ENCODE peak calls at places on chromosomes 6 and 20, in nine cellular contexts. O, I, F, N, G, C, K, J and A are unnamed samples.

GRCh38 chr20:62030834-62031434 is 34.7 kb downstream of the TAF4 start:
- DNase-seq in O (no peak), I (no peak), F (no peak), N (no peak), G (no peak), C (no peak), K (peak; percentile 65), J (no peak), A (no peak)

GRCh38 chr6:119814609-119815400 is 465.2 kb upstream of the MAN1A1 start:
- DNase-seq in O (no peak), I (no peak), F (no peak), N (no peak), G (no peak), C (no peak), K (no peak), J (no peak), A (no peak)

GRCh38 chr20:39259010-39259803 is 297.1 kb downstream of the DHX35 start:
- DNase-seq in O (no peak), I (no peak), F (no peak), N (no peak), G (no peak), C (no peak), K (no peak), J (no peak), A (no peak)

GRCh38 chr6:167547751-167548150 is 222.9 kb downstream of the TTLL2 start:
- DNase-seq in O (no peak), I (no peak), F (no peak), N (no peak), G (no peak), C (no peak), K (no peak), J (no peak), A (no peak)

GRCh38 chr6:110561016-110561396 is 84.6 kb upstream of the SLC22A16 start:
- DNase-seq in O (no peak), I (no peak), F (no peak), N (no peak), G (no peak), C (no peak), K (no peak), J (no peak), A (no peak)

GRCh38 chr6:71567562-71567961 is 279.0 kb downstream of the OGFRL1 start:
- DNase-seq in O (no peak), I (no peak), F (no peak), N (no peak), G (no peak), C (no peak), K (no peak), J (no peak), A (no peak)

GRCh38 chr6:1129141-1129540 is 182.8 kb upstream of the FOXQ1 start:
- DNase-seq in O (no peak), I (no peak), F (no peak), N (peak; percentile 83), G (no peak), C (no peak), K (no peak), J (no peak), A (no peak)

GRCh38 chr6:44898296-44898930 is 429.7 kb upstream of the RUNX2 start:
- DNase-seq in O (no peak), I (no peak), F (no peak), N (no peak), G (no peak), C (no peak), K (no peak), J (no peak), A (no peak)

GRCh38 chr6:112665815-112666214 is 318.7 kb downstream of the RFPL4B start:
- DNase-seq in O (no peak), I (no peak), F (no peak), N (peak; percentile 30), G (no peak), C (no peak), K (no peak), J (no peak), A (no peak)

GRCh38 chr6:16851044-16851540 is 89.8 kb upstream of the ATXN1 start:
- DNase-seq in O (no peak), I (no peak), F (no peak), N (no peak), G (no peak), C (no peak), K (no peak), J (no peak), A (no peak)

GRCh38 chr20:57473246-57474042 is 51.5 kb downstream of the CTCFL start:
- DNase-seq in O (no peak), I (no peak), F (peak; percentile 50), N (no peak), G (no peak), C (no peak), K (no peak), J (no peak), A (no peak)

GRCh38 chr20:45055056-45055455 is 45.9 kb downstream of the KCNS1 start:
- DNase-seq in O (no peak), I (no peak), F (no peak), N (no peak), G (no peak), C (no peak), K (no peak), J (no peak), A (no peak)